ENCODE peak calls at places on chromosomes 6 and 20, in seven cellular contexts. S, P, K, Y, O, M and W are unnamed samples.

GRCh38 chr20:47125553-47126373 is 230.7 kb downstream of the ZMYND8 start:
- DNase-seq in S (no peak), P (no peak), K (no peak), Y (peak), O (no peak), M (no peak), W (no peak)

GRCh38 chr6:42960243-42961019 is at the start of gene GNMT:
- DNase-seq in S (peak), P (peak), K (peak), Y (peak), O (peak), M (peak), W (no peak)

GRCh38 chr6:20554326-20554725 is 20.1 kb downstream of the CDKAL1 start:
- DNase-seq in S (no peak), P (no peak), K (no peak), Y (no peak), O (no peak), M (no peak), W (no peak)

GRCh38 chr6:135693971-135694370 is 157.5 kb upstream of the PDE7B start:
- DNase-seq in S (no peak), P (no peak), K (no peak), Y (no peak), O (no peak), M (no peak), W (no peak)

GRCh38 chr6:75802366-75802765 is 53.3 kb downstream of the MYO6 start:
- DNase-seq in S (no peak), P (no peak), K (no peak), Y (no peak), O (no peak), M (no peak), W (no peak)

GRCh38 chr6:20117474-20117873 is 94.8 kb downstream of the MBOAT1 start:
- DNase-seq in S (no peak), P (no peak), K (no peak), Y (no peak), O (no peak), M (no peak), W (no peak)

GRCh38 chr6:85390775-85391174 is 59.1 kb upstream of the NT5E start:
- DNase-seq in S (no peak), P (no peak), K (no peak), Y (no peak), O (no peak), M (no peak), W (no peak)

GRCh38 chr6:110662468-110663211 is 152.6 kb downstream of the CDK19 start:
- DNase-seq in S (no peak), P (no peak), K (no peak), Y (no peak), O (no peak), M (no peak), W (no peak)

GRCh38 chr6:27238010-27238983 is 9.2 kb upstream of the PRSS16 start:
- DNase-seq in S (no peak), P (no peak), K (no peak), Y (peak), O (no peak), M (no peak), W (no peak)

GRCh38 chr20:32963176-32963575 is 41.1 kb downstream of the SUN5 start:
- DNase-seq in S (peak), P (peak), K (no peak), Y (no peak), O (no peak), M (no peak), W (no peak)

GRCh38 chr6:34028691-34029360 is 117.1 kb downstream of the GRM4 start:
- DNase-seq in S (no peak), P (no peak), K (no peak), Y (no peak), O (no peak), M (no peak), W (no peak)

GRCh38 chr6:111199935-111200822 is 112.9 kb downstream of the SLC16A10 start:
- DNase-seq in S (no peak), P (no peak), K (no peak), Y (no peak), O (no peak), M (no peak), W (no peak)

GRCh38 chr6:163195721-163196691 is 218.5 kb upstream of the QKI start:
- DNase-seq in S (no peak), P (no peak), K (no peak), Y (no peak), O (no peak), M (no peak), W (no peak)
- H3K27ac ChIP-seq in S (no peak), P (no peak), K (no peak), Y (no peak), O (no peak), M (no peak), W (peak)

GRCh38 chr20:57819291-57819690 is 109.5 kb upstream of the PMEPA1 start:
- DNase-seq in S (no peak), P (no peak), K (no peak), Y (no peak), O (no peak), M (no peak), W (no peak)
- H3K4me3 ChIP-seq in S (no peak), P (no peak), K (no peak), Y (no peak), O (no peak), M (no peak), W (no peak)

DNA sequence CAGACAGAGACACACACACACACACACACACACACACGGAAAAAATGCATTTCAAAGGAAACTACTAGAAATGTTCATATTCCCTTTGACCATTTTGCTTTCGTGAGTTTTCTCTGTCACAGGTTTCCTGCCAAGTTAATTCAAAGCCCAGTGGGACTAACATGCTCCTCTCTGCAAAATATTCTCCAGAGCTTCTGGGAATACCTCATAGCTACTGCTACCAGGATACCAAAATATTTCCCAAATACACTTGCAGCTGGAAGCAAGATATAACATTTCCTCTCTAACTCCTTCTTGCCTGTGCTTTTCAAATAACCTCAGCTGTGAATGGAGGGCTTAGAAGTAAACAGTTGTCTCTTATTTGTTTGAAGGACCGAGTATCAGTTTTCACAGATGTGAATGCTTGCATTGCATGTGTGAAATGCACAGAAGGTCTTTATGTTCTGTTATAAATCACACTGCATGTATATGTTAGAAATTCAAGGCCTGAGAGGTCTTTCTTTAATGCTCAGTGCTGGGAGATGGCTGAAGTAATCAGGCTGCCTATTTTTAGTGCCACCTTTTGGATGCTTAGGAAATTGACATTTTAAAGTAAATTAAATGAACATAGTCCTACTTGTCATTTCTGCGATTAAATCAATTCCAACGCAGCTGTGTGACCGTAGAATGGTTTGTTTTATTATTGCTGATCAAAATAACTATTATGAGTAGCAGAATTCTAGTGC is 8.7 kb upstream of the FAM209A start:
- DNase-seq in S (no peak), P (no peak), K (no peak), Y (no peak), O (no peak), M (peak), W (no peak)
- TF ChIP-seq CTCF in S (no peak), P (no peak), K (peak), Y (peak), O (no peak), M (no peak), W (peak)

DNA sequence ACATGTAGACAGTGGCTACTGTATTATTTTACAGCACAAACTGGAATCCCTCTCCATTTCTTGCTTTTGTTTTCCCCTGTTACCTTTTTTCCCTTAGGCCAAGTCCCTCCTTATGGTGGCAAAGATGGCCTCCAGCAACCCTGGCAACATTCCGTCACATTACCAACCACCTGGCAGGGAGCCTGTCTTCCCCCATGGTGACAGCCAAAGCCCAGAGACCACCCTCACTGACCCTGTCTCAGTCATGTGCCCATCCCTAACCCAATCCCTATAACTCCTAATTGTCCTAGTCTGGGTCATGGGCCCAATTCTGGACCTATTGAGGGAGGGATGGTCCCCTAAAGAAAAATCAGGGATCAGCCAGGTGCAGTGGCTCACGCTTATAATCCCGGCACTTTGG is 27.6 kb downstream of the PARD6B start:
- DNase-seq in S (no peak), P (no peak), K (no peak), Y (no peak), O (no peak), M (no peak), W (no peak)
- H3K27ac ChIP-seq in S (no peak), P (no peak), K (no peak), Y (no peak), O (no peak), M (no peak), W (no peak)

GRCh38 chr20:46009847-46010246 is 1.1 kb downstream of the MMP9 start:
- DNase-seq in S (peak), P (no peak), K (no peak), Y (peak), O (no peak), M (no peak), W (no peak)
- H3K4me3 ChIP-seq in S (peak), P (no peak), K (no peak), Y (no peak), O (no peak), M (no peak), W (no peak)

DNA sequence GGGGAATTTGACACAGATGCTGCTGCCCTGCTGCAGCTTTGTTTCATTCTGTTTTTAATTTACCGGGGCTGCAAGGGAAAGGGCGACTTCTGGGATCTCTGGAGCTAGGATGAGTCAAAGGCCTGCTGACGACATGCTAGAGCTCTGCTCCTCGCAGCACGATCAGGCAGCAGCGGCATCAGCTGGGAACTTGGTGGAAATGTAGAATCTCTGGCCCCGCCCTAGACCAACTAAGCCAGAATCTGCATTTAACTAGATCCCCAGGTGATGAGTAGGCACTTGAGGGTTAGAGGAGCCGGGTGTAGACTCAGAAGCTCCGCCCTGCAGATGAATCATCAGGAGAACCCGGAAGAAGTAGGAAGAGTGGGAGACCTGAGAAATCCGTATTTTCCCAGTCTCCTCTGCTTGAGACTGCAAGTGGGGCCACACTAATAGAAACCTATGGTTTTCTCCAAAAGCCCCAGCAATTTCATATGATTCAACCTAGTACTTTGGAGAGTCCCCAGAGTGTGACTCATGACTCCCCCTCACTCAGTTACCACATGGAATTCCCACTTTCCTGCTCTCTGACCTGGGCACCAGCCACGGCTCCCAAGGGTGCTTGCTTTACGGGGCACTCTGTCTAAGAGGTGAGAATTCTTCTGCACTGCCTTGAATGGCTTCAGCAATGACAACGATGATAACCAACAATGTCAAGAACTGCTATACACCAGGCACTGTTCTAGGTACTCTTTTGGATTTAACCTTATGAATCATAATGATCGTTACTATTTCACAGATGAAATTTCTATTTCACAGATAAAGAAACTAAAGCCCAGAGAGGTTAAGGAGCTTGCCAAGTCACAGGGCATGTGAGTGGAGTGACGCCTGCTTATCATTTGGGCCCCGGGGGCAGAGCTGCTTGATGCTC is 18.1 kb downstream of the TUBB2B start:
- DNase-seq in S (no peak), P (peak), K (peak), Y (peak), O (peak), M (no peak), W (no peak)
- TF ChIP-seq CTCF in S (no peak), P (no peak), K (peak), Y (no peak), O (no peak), M (no peak), W (no peak)

GRCh38 chr6:41560440-41561192 is 14.4 kb downstream of the FOXP4 start:
- DNase-seq in S (peak), P (peak), K (no peak), Y (peak), O (peak), M (peak), W (no peak)

GRCh38 chr6:41561931-41562632 is 15.9 kb downstream of the FOXP4 start:
- DNase-seq in S (no peak), P (no peak), K (no peak), Y (no peak), O (no peak), M (no peak), W (no peak)

GRCh38 chr6:41562633-41562975 is 16.4 kb downstream of the FOXP4 start:
- DNase-seq in S (no peak), P (no peak), K (no peak), Y (no peak), O (no peak), M (no peak), W (no peak)

GRCh38 chr6:41559655-41560439 is 13.7 kb downstream of the FOXP4 start:
- DNase-seq in S (no peak), P (no peak), K (no peak), Y (no peak), O (no peak), M (no peak), W (no peak)

GRCh38 chr6:41561386-41561785 is 15.2 kb downstream of the FOXP4 start:
- DNase-seq in S (no peak), P (no peak), K (no peak), Y (no peak), O (no peak), M (no peak), W (no peak)
- H3K27ac ChIP-seq in S (peak), P (no peak), K (no peak), Y (no peak), O (no peak), M (peak), W (no peak)